ENCODE peak calls at places on chromosomes 13 and 19, in eight cellular contexts. O is HT1080, X is colonic mucosa, M is DMS79 treated with DMSO at 0.1 percent for 48 hours, E is upper lobe of right lung, D is immature natural killer cell, L is GM13976, P is GM23338. F is an unnamed sample.

GRCh38 chr19:7088999-7089398 is 19.5 kb downstream of the ZNF557 start:
- DNase-seq in O (peak; percentile 15), X (no peak), M (no peak), E (no peak), D (no peak), L (no peak), P (no peak), F (no peak)

GRCh38 chr19:2983351-2984195 is 6.2 kb downstream of the TLE6 start:
- DNase-seq in O (peak; percentile 17), X (peak; percentile 36), M (peak; percentile 95), E (peak; percentile 72), D (no peak), L (peak; percentile 54), P (peak; percentile 93), F (peak; percentile 69)

GRCh38 chr13:79190932-79191331 is 215.1 kb downstream of the RBM26 start:
- DNase-seq in O (no peak), X (no peak), M (no peak), E (no peak), D (no peak), L (no peak), P (no peak), F (no peak)

GRCh38 chr19:33340991-33341390 is 32.5 kb upstream of the CEBPG start:
- DNase-seq in O (no peak), X (no peak), M (no peak), E (no peak), D (no peak), L (no peak), P (no peak), F (no peak)

GRCh38 chr13:27384285-27384684 is 40.1 kb upstream of the GTF3A start:
- DNase-seq in O (no peak), X (no peak), M (no peak), E (no peak), D (no peak), L (no peak), P (no peak), F (no peak)

GRCh38 chr19:55283548-55284393 is at the start of gene BRSK1:
- DNase-seq in O (no peak), X (no peak), M (peak; percentile 72), E (no peak), D (peak; percentile 24), L (no peak), P (peak; percentile 95), F (peak; percentile 60)

GRCh38 chr13:57627663-57628062 is 3.9 kb upstream of the PCDH17 start:
- DNase-seq in O (peak; percentile 11), X (no peak), M (peak; percentile 2), E (no peak), D (no peak), L (peak; percentile 46), P (peak; percentile 51), F (peak; percentile 11)

GRCh38 chr19:38203197-38203596 is 20.8 kb downstream of the DPF1 start:
- DNase-seq in O (no peak), X (no peak), M (no peak), E (no peak), D (no peak), L (no peak), P (no peak), F (no peak)

GRCh38 chr19:30546332-30546731 is 174.1 kb downstream of the ZNF536 start:
- DNase-seq in O (no peak), X (no peak), M (no peak), E (no peak), D (no peak), L (no peak), P (no peak), F (no peak)

GRCh38 chr19:34178276-34178614 is 5.9 kb downstream of the LSM14A start:
- DNase-seq in O (no peak), X (no peak), M (no peak), E (no peak), D (no peak), L (no peak), P (no peak), F (no peak)

GRCh38 chr13:61988810-61989209 is 573.2 kb upstream of the PCDH20 start:
- DNase-seq in O (no peak), X (no peak), M (no peak), E (no peak), D (no peak), L (no peak), P (no peak), F (no peak)

GRCh38 chr19:17974551-17974950 is 7.6 kb downstream of the KCNN1 start:
- DNase-seq in O (no peak), X (no peak), M (no peak), E (no peak), D (no peak), L (no peak), P (no peak), F (no peak)

GRCh38 chr19:53328967-53329366 is 4.6 kb upstream of the ZNF845 start:
- DNase-seq in O (peak; percentile 67), X (no peak), M (no peak), E (peak; percentile 73), D (no peak), L (no peak), P (peak; percentile 75), F (no peak)

GRCh38 chr13:27036236-27036981 is 135.2 kb downstream of the USP12 start:
- DNase-seq in O (peak; percentile 81), X (no peak), M (no peak), E (no peak), D (no peak), L (no peak), P (no peak), F (peak; percentile 37)

GRCh38 chr13:93079294-93079693 is 147.3 kb upstream of the GPC6 start:
- DNase-seq in O (no peak), X (no peak), M (peak; percentile 19), E (no peak), D (no peak), L (no peak), P (no peak), F (peak; percentile 9)

GRCh38 chr13:38017320-38017719 is 147.7 kb upstream of the TRPC4 start:
- DNase-seq in O (no peak), X (no peak), M (no peak), E (no peak), D (no peak), L (no peak), P (no peak), F (no peak)

GRCh38 chr13:49502954-49503353 is 7.2 kb downstream of the PHF11 start:
- DNase-seq in O (no peak), X (no peak), M (no peak), E (no peak), D (no peak), L (no peak), P (no peak), F (no peak)

GRCh38 chr13:113947321-113948033 is 26.4 kb downstream of the C13orf46 start:
- DNase-seq in O (no peak), X (peak; percentile 58), M (no peak), E (no peak), D (no peak), L (no peak), P (peak; percentile 27), F (no peak)

GRCh38 chr13:28751210-28751935 is 32.6 kb upstream of the SLC46A3 start:
- DNase-seq in O (peak; percentile 43), X (no peak), M (no peak), E (no peak), D (no peak), L (no peak), P (peak; percentile 24), F (no peak)

GRCh38 chr19:54114340-54114826 is 1.1 kb downstream of the TFPT start:
- DNase-seq in O (no peak), X (peak; percentile 53), M (peak; percentile 10), E (peak; percentile 76), D (peak; percentile 31), L (peak; percentile 80), P (peak; percentile 64), F (peak; percentile 49)

GRCh38 chr19:46972301-46972700 is 47.3 kb upstream of the NPAS1 start:
- DNase-seq in O (no peak), X (no peak), M (no peak), E (no peak), D (no peak), L (no peak), P (no peak), F (no peak)

GRCh38 chr13:40109324-40109958 is 454.0 kb downstream of the COG6 start:
- DNase-seq in O (peak; percentile 93), X (no peak), M (no peak), E (no peak), D (no peak), L (no peak), P (no peak), F (peak; percentile 45)

GRCh38 chr13:60754211-60754610 is 357.2 kb downstream of the TDRD3 start:
- DNase-seq in O (no peak), X (no peak), M (no peak), E (no peak), D (no peak), L (no peak), P (peak; percentile 49), F (no peak)

GRCh38 chr19:17394891-17395415 is 957 bp upstream of the CCDC194 start:
- DNase-seq in O (peak; percentile 84), X (peak; percentile 78), M (no peak), E (peak; percentile 78), D (peak; percentile 32), L (peak; percentile 83), P (peak; percentile 97), F (peak; percentile 60)

GRCh38 chr19:58218899-58219298 is 9.8 kb upstream of the ZNF544 start:
- DNase-seq in O (no peak), X (no peak), M (no peak), E (no peak), D (peak; percentile 36), L (no peak), P (peak; percentile 72), F (no peak)

GRCh38 chr19:33813391-33814101 is 16.9 kb downstream of the KCTD15 start:
- DNase-seq in O (no peak), X (no peak), M (no peak), E (peak; percentile 52), D (no peak), L (no peak), P (no peak), F (no peak)